ENCODE peak calls at places on chromosomes 11 and 22, in seven cellular contexts. X is heart right ventricle; V is right lobe of liver; S is OCI-LY7; I is coronary artery; Q is iPS DF 6.9; F is CD8-positive, alpha-beta memory T cell. R is an unnamed sample.

GRCh38 chr22:38317995-38318715 is 922 bp upstream of the CSNK1E start:
- DNase-seq in Q (no peak), V (peak; percentile 58), S (no peak), X (peak; percentile 53), I (peak; percentile 90), F (no peak), R (peak; percentile 85)

GRCh38 chr11:66889974-66890373 is 33.1 kb downstream of the LRFN4 start:
- DNase-seq in S (no peak), Q (no peak), F (no peak), I (no peak), V (no peak), X (no peak), R (no peak)

GRCh38 chr22:21865041-21865440 is 2.4 kb downstream of the MAPK1 start:
- DNase-seq in I (no peak), X (no peak), Q (no peak), S (no peak), V (no peak), F (no peak), R (peak; percentile 24)

GRCh38 chr22:18065256-18065655 is 12.5 kb upstream of the PEX26 start:
- DNase-seq in V (no peak), I (no peak), X (no peak), S (peak; percentile 74), F (no peak), Q (no peak), R (no peak)

GRCh38 chr11:34941688-34942087 is 25.3 kb downstream of the PDHX start:
- DNase-seq in S (no peak), F (no peak), Q (no peak), V (no peak), I (no peak), X (no peak), R (no peak)

GRCh38 chr11:111549869-111550203 is 9.3 kb downstream of the LAYN start:
- DNase-seq in F (no peak), V (no peak), S (no peak), Q (no peak), I (no peak), X (no peak), R (no peak)

GRCh38 chr11:117572129-117572528 is 224.9 kb downstream of the DSCAML1 start:
- DNase-seq in F (no peak), X (no peak), Q (no peak), I (no peak), V (no peak), S (no peak), R (no peak)

GRCh38 chr11:62588966-62589637 is 2.2 kb downstream of the TUT1 start:
- DNase-seq in I (no peak), S (no peak), V (no peak), X (no peak), Q (no peak), F (no peak), R (no peak)

GRCh38 chr11:120179071-120179672 is 31.7 kb upstream of the OAF start:
- DNase-seq in Q (no peak), X (no peak), I (peak; percentile 68), S (no peak), F (no peak), V (no peak), R (no peak)
- H3K27ac ChIP-seq in Q (no peak overlapping the region), X (peak overlapping the region; percentile 47), I (no peak overlapping the region), S (no peak overlapping the region), F (no peak overlapping the region), V (no peak overlapping the region), R (no peak overlapping the region)

DNA sequence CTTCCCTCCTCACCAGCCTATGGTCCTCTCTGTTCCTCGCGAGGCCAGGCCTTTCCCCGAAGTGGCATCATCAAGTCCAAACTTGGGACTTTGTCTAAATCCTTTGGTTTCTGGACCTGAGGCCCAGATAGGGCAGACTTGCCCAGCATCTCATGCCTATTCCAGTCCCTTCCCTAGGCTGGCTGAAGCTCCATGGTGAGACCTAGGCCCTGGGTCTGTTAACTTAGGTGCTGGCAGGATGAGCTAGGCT is 11.5 kb downstream of the RELA start:
- DNase-seq in Q (no peak), F (no peak), V (no peak), X (no peak), I (no peak), S (no peak), R (no peak)
- H3K27ac ChIP-seq in Q (no peak overlapping the region), F (no peak overlapping the region), V (peak overlapping the region; percentile 94), X (peak overlapping the region; percentile 91), I (peak overlapping the region; percentile 92), S (no peak overlapping the region), R (peak overlapping the region; percentile 96)

GRCh38 chr22:36439481-36440271 is 41.8 kb downstream of the TXN2 start:
- DNase-seq in I (no peak), F (no peak), V (peak; percentile 56), Q (no peak), X (peak; percentile 68), S (no peak), R (no peak)

GRCh38 chr22:36442506-36443197 is 38.8 kb downstream of the TXN2 start:
- DNase-seq in S (no peak), I (no peak), Q (no peak), V (no peak), X (no peak), F (no peak), R (no peak)

GRCh38 chr22:36443198-36443770 is 38.2 kb downstream of the TXN2 start:
- DNase-seq in V (no peak), Q (no peak), S (peak; percentile 45), X (no peak), F (no peak), I (no peak), R (no peak)

GRCh38 chr22:36445158-36445668 is 36.2 kb downstream of the TXN2 start:
- DNase-seq in X (peak; percentile 56), S (no peak), I (no peak), Q (no peak), V (no peak), F (no peak), R (no peak)

DNA sequence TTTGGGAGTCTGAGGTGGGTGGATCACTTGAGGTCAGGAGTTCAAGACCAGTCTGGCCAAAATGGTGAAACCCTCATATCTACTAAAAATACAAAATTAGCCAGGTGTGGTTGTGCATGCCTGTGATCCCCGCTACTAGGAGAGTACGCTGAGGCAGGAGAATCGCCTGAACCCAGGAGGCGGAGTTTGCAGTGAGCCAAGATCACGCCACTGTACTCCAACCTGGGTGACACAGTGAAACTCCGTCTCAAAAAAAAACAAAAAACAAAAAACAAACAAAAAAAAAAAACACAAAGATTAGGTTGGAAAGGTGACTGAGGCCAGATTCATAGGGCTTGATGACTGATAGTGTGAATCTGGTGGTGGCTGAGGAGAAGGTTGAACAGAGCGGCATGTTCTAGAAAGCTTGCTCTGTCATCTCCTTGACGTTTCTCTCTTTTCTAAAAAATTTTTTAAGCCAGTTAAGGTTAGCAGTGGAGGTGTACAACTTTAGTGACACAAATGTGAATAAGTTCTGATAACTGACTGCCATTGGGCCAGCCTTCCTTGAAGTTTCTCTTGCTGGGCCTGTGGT is 40.9 kb downstream of the TXN2 start:
- DNase-seq in I (no peak), S (no peak), Q (no peak), F (no peak), V (no peak), X (no peak), R (no peak)
- H3K27ac ChIP-seq in I (peak overlapping the region; percentile 14), S (no peak overlapping the region), Q (no peak overlapping the region), F (no peak overlapping the region), V (peak overlapping the region; percentile 31), X (peak overlapping the region; percentile 52), R (no peak overlapping the region)

GRCh38 chr22:44780876-44781275 is 28.5 kb downstream of the ARHGAP8 start:
- DNase-seq in Q (no peak), I (no peak), S (no peak), V (no peak), X (no peak), F (no peak), R (no peak)
- H3K27ac ChIP-seq in Q (no peak overlapping the region), I (no peak overlapping the region), S (no peak overlapping the region), V (no peak overlapping the region), X (no peak overlapping the region), F (no peak overlapping the region), R (no peak overlapping the region)

DNA sequence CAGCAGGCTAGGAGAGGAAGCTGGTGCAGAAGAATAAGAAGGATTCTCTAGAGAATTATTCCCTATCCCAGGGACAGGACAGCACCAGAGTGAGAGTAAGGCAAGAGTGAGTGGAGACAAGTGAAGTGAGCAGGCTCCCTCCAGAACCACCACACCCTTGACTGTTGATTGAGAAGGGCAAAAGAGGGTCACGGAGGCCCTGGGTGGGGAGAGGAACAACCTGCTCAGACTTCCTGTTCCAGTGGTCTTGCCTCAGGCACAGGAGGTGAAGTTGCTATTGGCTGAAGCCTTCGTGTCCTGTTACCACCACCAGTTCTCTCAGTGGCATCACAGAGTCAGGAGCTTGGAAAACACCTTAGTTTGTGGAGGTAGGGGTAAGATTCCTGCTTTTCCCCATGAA is 51.7 kb upstream of the CCDC89 start:
- DNase-seq in V (no peak), S (no peak), X (no peak), F (no peak), Q (no peak), I (no peak), R (no peak)
- H3K27ac ChIP-seq in V (no peak overlapping the region), S (no peak overlapping the region), X (no peak overlapping the region), F (no peak overlapping the region), Q (no peak overlapping the region), I (no peak overlapping the region), R (no peak overlapping the region)

GRCh38 chr11:77129069-77129840 is 1.2 kb downstream of the MYO7A start:
- DNase-seq in Q (no peak), I (no peak), V (no peak), X (no peak), S (no peak), F (no peak), R (no peak)

GRCh38 chr11:77127969-77128691 is at the start of gene MYO7A:
- DNase-seq in I (peak; percentile 84), Q (peak; percentile 7), S (peak; percentile 4), V (peak; percentile 92), X (peak; percentile 71), F (no peak), R (no peak)

GRCh38 chr11:77130763-77131513 is 2.9 kb downstream of the MYO7A start:
- DNase-seq in S (no peak), X (peak; percentile 82), Q (no peak), F (no peak), V (peak; percentile 90), I (no peak), R (no peak)

GRCh38 chr11:77129841-77130756 is 2.1 kb downstream of the MYO7A start:
- DNase-seq in Q (no peak), F (no peak), I (no peak), V (no peak), X (no peak), S (no peak), R (no peak)

DNA sequence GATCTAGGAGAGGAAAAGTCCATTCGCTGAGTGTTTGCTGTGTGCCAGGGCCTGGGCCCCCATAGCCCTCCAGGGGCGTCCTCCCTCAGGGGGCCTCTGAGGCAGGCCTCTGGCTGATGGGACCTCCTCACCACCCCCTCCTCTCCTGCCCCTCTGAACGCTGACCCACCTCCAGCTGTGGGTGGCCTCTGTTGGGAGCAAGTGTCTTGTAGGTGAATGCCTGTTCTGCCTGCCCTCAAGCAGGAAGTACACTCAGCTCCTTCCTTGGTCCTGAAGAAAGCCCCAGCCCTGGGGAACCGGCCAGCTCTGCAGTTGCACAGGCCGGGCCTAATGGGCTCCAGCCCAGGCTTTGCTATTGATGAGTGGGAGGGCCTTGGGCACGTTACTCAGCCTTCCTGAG is 3.5 kb downstream of the MYO7A start:
- DNase-seq in Q (no peak), I (no peak), V (no peak), F (no peak), S (no peak), X (no peak), R (no peak)
- H3K27ac ChIP-seq in Q (no peak overlapping the region), I (no peak overlapping the region), V (peak overlapping the region; percentile 44), F (no peak overlapping the region), S (no peak overlapping the region), X (no peak overlapping the region), R (no peak overlapping the region)